ENCODE peak calls at places on chromosomes 7 and 10, in five cellular contexts. Y is chondrocyte, A is brain microvascular endothelial cell, I is GM23338, T is HCT116. P is an unnamed sample.

GRCh38 chr7:111138196-111138569 is 47.3 kb downstream of the LRRN3 start:
- DNase-seq in Y (no peak), T (peak), A (peak), I (no peak), P (peak)

GRCh38 chr10:21445161-21445560 is 80.3 kb downstream of the SKIDA1 start:
- DNase-seq in Y (no peak), A (no peak), I (no peak), T (no peak), P (no peak)

GRCh38 chr10:31708513-31708912 is 220.1 kb downstream of the ARHGAP12 start:
- DNase-seq in A (no peak), T (no peak), Y (no peak), I (no peak), P (no peak)

GRCh38 chr10:116849271-116850057 is at the start of gene ENO4:
- DNase-seq in A (peak), Y (no peak), I (peak), T (peak), P (peak)

GRCh38 chr7:28988818-28989595 is 30.9 kb upstream of the TRIL start:
- DNase-seq in I (no peak), A (peak), T (no peak), Y (no peak), P (no peak)

GRCh38 chr10:125011926-125012705 is 70.2 kb downstream of the ZRANB1 start:
- DNase-seq in Y (peak), T (no peak), I (no peak), A (peak), P (no peak)

GRCh38 chr7:3112499-3113134 is 69.0 kb upstream of the CARD11 start:
- DNase-seq in Y (no peak), A (no peak), T (no peak), I (no peak), P (no peak)

GRCh38 chr10:79295593-79295992 is 51.7 kb upstream of the PPIF start:
- DNase-seq in I (no peak), T (no peak), A (no peak), Y (no peak), P (no peak)

GRCh38 chr7:423312-424260 is 96.1 kb downstream of the PDGFA start:
- DNase-seq in T (no peak), Y (peak), I (no peak), A (no peak), P (no peak)

GRCh38 chr7:94069154-94069739 is 65.1 kb upstream of the BET1 start:
- DNase-seq in T (no peak), Y (no peak), A (peak), I (no peak), P (no peak)

GRCh38 chr10:23034790-23035189 is 60.6 kb upstream of the MSRB2 start:
- DNase-seq in A (no peak), T (no peak), Y (no peak), I (no peak), P (no peak)

GRCh38 chr10:23037561-23037960 is 57.8 kb upstream of the MSRB2 start:
- DNase-seq in T (no peak), Y (no peak), I (no peak), A (no peak), P (no peak)

GRCh38 chr10:23031318-23031717 is 64.1 kb upstream of the MSRB2 start:
- DNase-seq in A (no peak), I (no peak), T (no peak), Y (no peak), P (no peak)

GRCh38 chr10:23038172-23038571 is 57.2 kb upstream of the MSRB2 start:
- DNase-seq in T (no peak), I (no peak), A (no peak), Y (no peak), P (no peak)

GRCh38 chr10:23035569-23035968 is 59.8 kb upstream of the MSRB2 start:
- DNase-seq in I (peak), A (peak), Y (no peak), T (peak), P (peak)
- TF ChIP-seq CTCF in I (peak), A (peak), Y (peak), T (peak), P (peak)

GRCh38 chr7:44087914-44088838 is 5.8 kb upstream of the POLM start:
- DNase-seq in A (peak), T (no peak), I (no peak), Y (peak), P (no peak)

GRCh38 chr7:44086627-44087026 is 4.3 kb upstream of the POLM start:
- DNase-seq in I (no peak), Y (no peak), T (no peak), A (no peak), P (no peak)

GRCh38 chr7:44083796-44084195 is 1.5 kb upstream of the POLM start:
- DNase-seq in T (no peak), A (no peak), I (no peak), Y (no peak), P (no peak)

GRCh38 chr7:44084695-44085094 is 2.4 kb upstream of the POLM start:
- DNase-seq in A (no peak), T (no peak), Y (no peak), I (no peak), P (no peak)

DNA sequence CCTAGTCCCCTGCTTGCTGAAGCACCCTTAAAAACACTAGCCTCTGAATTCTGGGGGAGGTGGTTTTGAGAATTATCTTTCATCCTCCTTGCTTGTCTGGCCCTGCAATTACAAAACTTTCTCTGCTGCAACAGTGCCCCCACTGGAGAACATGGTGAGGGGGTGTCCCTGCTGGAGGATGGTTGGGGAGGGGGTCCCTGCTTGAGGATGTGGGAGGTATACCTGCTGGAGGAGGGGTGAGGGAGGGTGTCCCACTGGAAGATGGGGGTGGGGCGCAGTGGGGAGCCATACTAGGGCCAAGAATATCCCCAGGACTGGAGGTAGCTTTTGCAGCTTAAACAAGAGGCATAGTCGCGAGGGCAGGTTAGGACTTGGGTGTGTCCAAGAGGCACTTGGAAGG is 3.2 kb upstream of the POLM start:
- DNase-seq in Y (no peak), T (no peak), A (no peak), I (peak), P (no peak)
- TF ChIP-seq CTCF in Y (peak), T (peak), A (peak), I (peak), P (peak)

GRCh38 chr7:148535227-148535626 is 55.3 kb upstream of the C7orf33 start:
- DNase-seq in T (no peak), Y (no peak), A (no peak), I (no peak), P (no peak)
- TF ChIP-seq CTCF in T (no peak), Y (no peak), A (no peak), I (no peak), P (no peak)

GRCh38 chr10:11835704-11836103 is 12.5 kb downstream of the PROSER2 start:
- DNase-seq in A (no peak), Y (no peak), I (no peak), T (no peak), P (no peak)

GRCh38 chr10:11837372-11838161 is 14.4 kb downstream of the PROSER2 start:
- DNase-seq in A (no peak), T (no peak), Y (no peak), I (no peak), P (no peak)

GRCh38 chr10:11841375-11841774 is 18.2 kb downstream of the PROSER2 start:
- DNase-seq in A (no peak), Y (no peak), I (no peak), T (no peak), P (no peak)

GRCh38 chr10:11835061-11835460 is 11.9 kb downstream of the PROSER2 start:
- DNase-seq in Y (no peak), A (no peak), T (no peak), I (no peak), P (no peak)

GRCh38 chr10:11838298-11838852 is 15.2 kb downstream of the PROSER2 start:
- DNase-seq in Y (no peak), A (peak), T (no peak), I (no peak), P (no peak)
- TF ChIP-seq CTCF in Y (no peak), A (no peak), T (no peak), I (no peak), P (no peak)

GRCh38 chr7:80294321-80294720 is 159.7 kb downstream of the GNAI1 start:
- DNase-seq in T (no peak), I (no peak), A (peak), Y (no peak), P (no peak)

GRCh38 chr7:80286611-80287010 is 152.0 kb downstream of the GNAI1 start:
- DNase-seq in A (no peak), Y (no peak), T (no peak), I (no peak), P (no peak)

GRCh38 chr7:80284848-80285247 is 150.2 kb downstream of the GNAI1 start:
- DNase-seq in Y (no peak), I (no peak), T (no peak), A (peak), P (no peak)

GRCh38 chr7:80287400-80288174 is 153.0 kb downstream of the GNAI1 start:
- DNase-seq in T (no peak), I (no peak), A (no peak), Y (no peak), P (no peak)

DNA sequence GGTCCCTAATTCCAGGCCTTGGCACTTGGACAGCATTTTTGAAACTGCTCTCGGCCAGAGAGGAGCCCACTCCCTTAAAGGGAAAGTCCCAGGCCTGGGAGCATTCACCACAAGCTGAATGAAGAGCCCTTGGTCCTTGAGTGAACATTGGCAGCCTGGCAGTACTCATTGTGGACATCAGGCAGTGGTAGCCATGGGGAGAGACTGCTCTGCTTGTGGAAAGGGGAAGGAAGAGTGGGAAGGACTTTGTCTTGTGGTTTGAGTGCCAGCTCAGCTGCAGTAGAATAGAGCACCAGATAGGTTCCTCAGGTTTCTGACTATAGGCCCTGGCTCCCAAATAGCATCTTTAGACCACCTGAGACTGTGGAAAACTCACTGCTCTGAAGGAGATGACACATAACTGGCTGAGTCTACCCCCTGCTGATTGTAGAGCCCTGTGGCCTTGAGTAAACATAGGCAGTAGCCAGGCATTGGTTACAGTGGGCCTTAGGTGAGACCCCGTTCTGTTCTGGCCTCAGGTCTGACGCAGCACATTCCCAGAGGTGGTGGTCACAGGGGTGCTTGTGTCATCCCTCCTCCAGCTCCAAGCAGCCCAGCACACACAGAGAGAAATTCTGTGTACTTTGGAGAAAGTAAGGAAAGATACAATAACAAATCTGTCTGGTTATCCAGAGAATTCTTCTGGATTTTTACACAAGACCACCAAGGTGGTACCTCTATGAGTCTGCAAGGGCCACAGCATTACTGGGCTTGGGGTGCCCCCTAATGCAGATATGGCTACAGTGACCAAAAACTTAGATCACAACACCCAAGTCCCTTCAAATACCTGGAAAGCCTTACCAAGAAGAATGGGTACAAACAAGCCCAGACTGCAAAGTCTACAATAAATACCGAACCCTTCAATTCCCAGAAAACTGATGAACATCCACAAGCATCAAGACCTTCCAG is 153.8 kb downstream of the GNAI1 start:
- DNase-seq in A (peak), T (no peak), I (peak), Y (no peak), P (no peak)
- TF ChIP-seq CTCF in A (peak), T (no peak), I (peak), Y (peak), P (no peak)

GRCh38 chr10:6145979-6146432 is 56.7 kb upstream of the PFKFB3 start:
- DNase-seq in I (no peak), Y (no peak), T (no peak), A (no peak), P (no peak)

GRCh38 chr10:6146921-6147320 is 55.8 kb upstream of the PFKFB3 start:
- DNase-seq in A (no peak), Y (no peak), I (no peak), T (no peak), P (no peak)

GRCh38 chr10:6145414-6145978 is 56.7 kb downstream of the RBM17 start:
- DNase-seq in A (no peak), Y (no peak), I (peak), T (no peak), P (no peak)

GRCh38 chr10:6143128-6143527 is 54.3 kb downstream of the RBM17 start:
- DNase-seq in T (no peak), Y (no peak), A (no peak), I (no peak), P (no peak)

DNA sequence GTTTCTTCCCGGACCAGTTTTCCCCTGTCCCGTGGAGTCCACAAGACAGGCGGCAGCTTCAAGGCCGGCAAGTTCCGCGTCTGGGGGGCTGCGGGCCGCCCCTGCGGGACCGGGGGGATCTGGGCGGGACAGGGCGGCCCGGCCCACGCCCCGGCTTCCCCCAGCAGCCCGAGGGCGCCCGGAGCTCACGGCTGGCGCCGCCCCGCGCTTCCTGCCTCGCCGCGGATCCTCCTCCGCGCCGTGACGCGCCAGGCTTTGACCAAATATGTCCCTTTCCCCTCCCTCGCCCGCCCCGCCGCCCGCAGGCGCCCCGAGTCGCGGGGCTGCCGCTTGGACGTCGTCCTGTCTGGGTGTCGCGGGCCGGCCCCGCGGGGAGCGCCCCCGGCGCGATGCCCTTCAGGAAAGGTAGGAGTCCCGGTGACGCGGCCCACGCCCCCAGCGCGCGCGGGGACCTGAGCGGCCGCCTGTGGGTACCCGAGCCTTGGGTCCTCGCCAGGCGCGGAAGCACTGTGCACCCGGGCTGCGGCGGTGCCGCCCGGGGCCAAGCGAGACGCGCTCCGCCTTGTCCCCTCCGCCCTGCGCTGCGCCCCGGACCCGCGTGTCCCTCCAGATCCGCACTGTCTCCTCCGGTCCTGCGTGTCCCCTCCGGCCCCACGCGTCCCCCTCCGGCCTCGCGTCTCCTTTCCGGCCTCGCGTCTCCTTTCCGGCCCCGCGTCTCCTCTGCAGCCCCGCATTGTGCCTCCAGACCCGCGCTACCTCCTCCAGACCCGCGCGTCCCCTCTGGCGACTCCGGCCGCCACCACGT is 56.0 kb downstream of the RBM17 start:
- DNase-seq in I (peak), T (peak), A (peak), Y (no peak), P (peak)
- TF ChIP-seq CTCF in I (no peak), T (no peak), A (no peak), Y (peak), P (no peak)

DNA sequence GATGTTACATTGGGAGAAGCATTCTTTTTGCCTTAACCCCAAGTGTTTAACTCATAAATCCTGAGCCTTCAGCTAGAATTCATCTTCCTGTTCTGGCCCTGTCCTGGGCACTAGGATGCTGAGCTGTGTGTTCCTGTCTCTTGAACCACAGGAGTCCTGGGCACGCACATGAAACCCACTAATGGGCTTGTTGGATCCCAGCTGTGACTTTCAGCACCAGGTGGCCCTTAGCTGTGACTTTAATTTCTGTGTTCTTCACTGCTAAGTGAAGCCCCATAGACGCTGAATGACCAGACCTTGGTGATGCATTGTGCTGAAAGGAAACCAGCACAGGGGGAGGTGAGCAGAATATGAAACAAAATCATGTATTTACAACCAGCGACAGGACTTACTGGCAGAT is 121.6 kb upstream of the PRSS58 start:
- DNase-seq in I (no peak), A (no peak), T (no peak), Y (no peak), P (no peak)
- TF ChIP-seq CTCF in I (no peak), A (no peak), T (no peak), Y (no peak), P (no peak)

GRCh38 chr10:48444266-48444665 is 137.8 kb downstream of the MAPK8 start:
- DNase-seq in T (peak), I (peak), Y (no peak), A (peak), P (no peak)
- TF ChIP-seq CTCF in T (peak), I (peak), Y (peak), A (peak), P (no peak)

GRCh38 chr10:23238015-23238414 is 45.9 kb downstream of the PTF1A start:
- DNase-seq in Y (no peak), I (no peak), T (no peak), A (no peak), P (no peak)
- TF ChIP-seq CTCF in Y (no peak), I (no peak), T (no peak), A (no peak), P (no peak)

P was measured in Calu3.